ENCODE peak calls at places on chromosomes 3 and 15, in eight cellular contexts. Q, D, I, G, B, H, Z and L are unnamed samples.

GRCh38 chr15:32774022-32774421 is 56.2 kb downstream of the GREM1 start:
- DNase-seq in Q (no peak), D (no peak), I (peak), G (no peak), B (peak), H (no peak), Z (no peak), L (peak)

GRCh38 chr3:39469945-39470344 is 2.5 kb downstream of the MOBP start:
- DNase-seq in Q (no peak), D (no peak), I (no peak), G (no peak), B (no peak), H (no peak), Z (no peak), L (no peak)

GRCh38 chr3:37074178-37074577 is 80.9 kb downstream of the MLH1 start:
- DNase-seq in Q (no peak), D (no peak), I (peak), G (no peak), B (no peak), H (no peak), Z (no peak), L (peak)

GRCh38 chr15:101320501-101321052 is 25.5 kb upstream of the SNRPA1 start:
- DNase-seq in Q (no peak), D (peak), I (peak), G (no peak), B (peak), H (no peak), Z (peak), L (no peak)

GRCh38 chr3:14458434-14459280 is 56.3 kb downstream of the SLC6A6 start:
- DNase-seq in Q (no peak), D (peak), I (no peak), G (no peak), B (peak), H (no peak), Z (no peak), L (no peak)

GRCh38 chr3:12138044-12138443 is 20.7 kb downstream of the TIMP4 start:
- DNase-seq in Q (no peak), D (no peak), I (peak), G (no peak), B (peak), H (no peak), Z (no peak), L (peak)

GRCh38 chr3:7382293-7383033 is 521.5 kb downstream of the GRM7 start:
- DNase-seq in Q (no peak), D (no peak), I (no peak), G (no peak), B (peak), H (no peak), Z (no peak), L (no peak)

GRCh38 chr15:39596358-39597051 is 15.6 kb downstream of the THBS1 start:
- DNase-seq in Q (no peak), D (no peak), I (no peak), G (no peak), B (peak), H (no peak), Z (no peak), L (peak)

GRCh38 chr3:185075547-185075946 is 77.3 kb downstream of the C3orf70 start:
- DNase-seq in Q (no peak), D (no peak), I (no peak), G (no peak), B (no peak), H (no peak), Z (no peak), L (no peak)

GRCh38 chr3:102163039-102163817 is 271.6 kb upstream of the ZPLD1 start:
- DNase-seq in Q (no peak), D (no peak), I (peak), G (no peak), B (peak), H (no peak), Z (peak), L (peak)

GRCh38 chr3:197792019-197792647 is 1.1 kb downstream of the LRCH3 start:
- DNase-seq in Q (no peak), D (no peak), I (peak), G (no peak), B (peak), H (no peak), Z (no peak), L (peak)

GRCh38 chr3:46215810-46216414 is 7.8 kb upstream of the CCR1 start:
- DNase-seq in Q (no peak), D (no peak), I (peak), G (no peak), B (peak), H (no peak), Z (no peak), L (peak)